ENCODE peak calls at places on chromosome 10, in four cellular contexts. H, K, X and Q are unnamed samples.

GRCh38 chr10:89563861-89564478 is 28.6 kb upstream of the SLC16A12 start:
- DNase-seq in H (no peak), K (peak), X (peak), Q (peak)

GRCh38 chr10:102152545-102152890 is 329 bp downstream of the NOLC1 start:
- DNase-seq in H (no peak), K (no peak), X (no peak), Q (peak)

GRCh38 chr10:89159761-89160160 is 47.4 kb downstream of the CH25H start:
- DNase-seq in H (no peak), K (no peak), X (no peak), Q (no peak)

GRCh38 chr10:17201165-17202013 is at the start of gene TRDMT1:
- DNase-seq in H (peak), K (peak), X (peak), Q (peak)

GRCh38 chr10:88810196-88810961 is 7.8 kb downstream of the LIPM start:
- DNase-seq in H (no peak), K (no peak), X (peak), Q (peak)

GRCh38 chr10:84302223-84302622 is 26.2 kb upstream of the CCSER2 start:
- DNase-seq in H (no peak), K (no peak), X (no peak), Q (no peak)

GRCh38 chr10:118108194-118109026 is 61.7 kb upstream of the RAB11FIP2 start:
- DNase-seq in H (no peak), K (no peak), X (no peak), Q (no peak)

GRCh38 chr10:20552382-20552781 is 344.7 kb downstream of the NEBL start:
- DNase-seq in H (no peak), K (no peak), X (no peak), Q (no peak)

GRCh38 chr10:22648547-22648961 is 65.8 kb downstream of the PIP4K2A start:
- DNase-seq in H (no peak), K (no peak), X (no peak), Q (peak)

GRCh38 chr10:111211756-111212155 is 134.9 kb downstream of the ADRA2A start:
- DNase-seq in H (no peak), K (no peak), X (no peak), Q (no peak)